ENCODE peak calls at places on chromosomes 6 and 20, in seven cellular contexts. N, Y, O, X, W, S and A are unnamed samples.

GRCh38 chr6:87608802-87609201 is 18.9 kb downstream of the ORC3 start:
- DNase-seq in Y (no peak), N (no peak), O (no peak), W (no peak), X (no peak), S (no peak), A (no peak)

GRCh38 chr6:37517411-37517812 is 17.7 kb upstream of the CCDC167 start:
- DNase-seq in X (no peak), W (peak; percentile 86), O (peak; percentile 53), Y (no peak), N (no peak), S (no peak), A (no peak)

GRCh38 chr6:141164042-141164748 is 968.5 kb upstream of the GJE1 start:
- DNase-seq in W (no peak), S (no peak), Y (no peak), O (no peak), N (no peak), X (no peak), A (no peak)

GRCh38 chr20:16491277-16491912 is 81.9 kb downstream of the KIF16B start:
- DNase-seq in X (no peak), W (no peak), O (no peak), Y (no peak), N (peak; percentile 9), S (no peak), A (no peak)

GRCh38 chr6:68038815-68039408 is 596.2 kb upstream of the ADGRB3 start:
- DNase-seq in S (no peak), Y (no peak), O (no peak), N (no peak), W (no peak), X (no peak), A (no peak)

GRCh38 chr6:31771992-31772358 is 5.2 kb downstream of the VWA7 start:
- DNase-seq in N (no peak), Y (no peak), S (no peak), X (no peak), O (no peak), W (no peak), A (no peak)

GRCh38 chr20:45963059-45964011 is 8.7 kb downstream of the ZNF335 start:
- DNase-seq in X (no peak), O (no peak), N (no peak), Y (no peak), S (peak; percentile 19), W (peak; percentile 23), A (no peak)

GRCh38 chr20:46303176-46303956 is 4.9 kb downstream of the CDH22 start:
- DNase-seq in X (no peak), Y (no peak), O (no peak), S (no peak), N (no peak), W (no peak), A (no peak)

GRCh38 chr6:3749991-3750323 is 1.6 kb downstream of the PXDC1 start:
- DNase-seq in W (no peak), S (no peak), Y (peak; percentile 42), X (no peak), O (no peak), N (peak; percentile 59), A (no peak)

GRCh38 chr6:163743796-163744195 is 329.3 kb downstream of the QKI start:
- DNase-seq in O (no peak), W (no peak), X (no peak), S (no peak), N (no peak), Y (no peak), A (no peak)

GRCh38 chr20:50123418-50123817 is 10.5 kb upstream of the UBE2V1 start:
- DNase-seq in S (no peak), O (no peak), N (no peak), X (no peak), Y (no peak), W (no peak), A (no peak)

GRCh38 chr20:33927703-33928102 is 66.0 kb upstream of the RALY start:
- DNase-seq in X (no peak), O (no peak), Y (no peak), S (no peak), W (no peak), N (no peak), A (no peak)

GRCh38 chr20:57435498-57436222 is 44.5 kb downstream of the RBM38 start:
- DNase-seq in Y (peak; percentile 61), W (peak; percentile 38), X (no peak), N (no peak), O (peak; percentile 16), S (peak; percentile 97), A (no peak)

GRCh38 chr6:127520061-127520460 is 926 bp upstream of the MTCL3 start:
- DNase-seq in O (no peak), S (no peak), N (peak; percentile 21), Y (no peak), W (no peak), X (no peak), A (no peak)

GRCh38 chr20:48298851-48299484 is 513.7 kb upstream of the SULF2 start:
- DNase-seq in X (no peak), S (peak; percentile 52), Y (peak; percentile 89), O (no peak), N (peak; percentile 47), W (no peak), A (no peak)

GRCh38 chr20:33554914-33555420 is 65.1 kb downstream of the CBFA2T2 start:
- DNase-seq in W (peak; percentile 86), S (peak; percentile 65), O (no peak), Y (peak; percentile 28), X (no peak), N (peak; percentile 88), A (peak; percentile 33)

GRCh38 chr6:109342564-109342963 is 39.7 kb downstream of the CD164 start:
- DNase-seq in W (no peak), S (no peak), X (no peak), Y (no peak), O (no peak), N (no peak), A (no peak)

GRCh38 chr6:125747589-125748533 is 1.6 kb upstream of the HEY2 start:
- DNase-seq in X (peak; percentile 48), O (no peak), Y (no peak), S (peak; percentile 54), W (peak; percentile 36), N (peak; percentile 18), A (no peak)

GRCh38 chr6:192313-192664 is 100.0 kb upstream of the DUSP22 start:
- DNase-seq in S (no peak), W (no peak), X (no peak), Y (no peak), O (no peak), N (no peak), A (no peak)

GRCh38 chr20:48478370-48478769 is 349.4 kb downstream of the PREX1 start:
- DNase-seq in O (no peak), S (no peak), Y (no peak), W (no peak), N (no peak), X (no peak), A (peak; percentile 50)

GRCh38 chr20:25057234-25058050 is 497 bp downstream of the ACSS1 start:
- DNase-seq in W (peak; percentile 74), S (no peak), N (peak; percentile 69), O (peak; percentile 67), X (peak; percentile 70), Y (no peak), A (peak; percentile 63)

GRCh38 chr6:104161960-104162669 is 697.6 kb downstream of the HACE1 start:
- DNase-seq in S (no peak), N (no peak), O (no peak), Y (peak; percentile 59), W (no peak), X (no peak), A (no peak)